ENCODE peak calls at places on chromosomes 6 and 20, in eight cellular contexts. One of them, this sample, is unnamed.

GRCh38 chr6:150395388-150396009 is 26.7 kb downstream of the IYD start:
- DNase-seq in A549: peak
- DNase-seq in D341Med: peak
- DNase-seq in right cardiac atrium: peak
- DNase-seq in activated T-helper 9 cell treated with anti-CD3 and anti-CD28 coated beads, Interleukin-2, amount 50 U/mL, for 16 hours: no peak
- DNase-seq in right atrium auricular region: no peak
- DNase-seq in RPMI8226: peak
- DNase-seq in esophagus squamous epithelium: no peak
- DNase-seq in this sample: peak

GRCh38 chr20:31990958-31991705 is 19.1 kb upstream of the CCM2L start:
- DNase-seq in RPMI8226: no peak
- DNase-seq in esophagus squamous epithelium: no peak
- DNase-seq in right cardiac atrium: no peak
- DNase-seq in activated T-helper 9 cell treated with anti-CD3 and anti-CD28 coated beads, Interleukin-2, amount 50 U/mL, for 16 hours: no peak
- DNase-seq in A549: no peak
- DNase-seq in right atrium auricular region: no peak
- DNase-seq in D341Med: no peak
- DNase-seq in this sample: no peak

GRCh38 chr6:17865798-17866725 is 121.4 kb downstream of the KIF13A start:
- DNase-seq in D341Med: no peak
- DNase-seq in A549: peak
- DNase-seq in activated T-helper 9 cell treated with anti-CD3 and anti-CD28 coated beads, Interleukin-2, amount 50 U/mL, for 16 hours: no peak
- DNase-seq in RPMI8226: no peak
- DNase-seq in right atrium auricular region: peak
- DNase-seq in right cardiac atrium: peak
- DNase-seq in esophagus squamous epithelium: no peak
- DNase-seq in this sample: peak

GRCh38 chr6:31580807-31581437 is 1.3 kb downstream of the LTB start:
- DNase-seq in activated T-helper 9 cell treated with anti-CD3 and anti-CD28 coated beads, Interleukin-2, amount 50 U/mL, for 16 hours: peak
- DNase-seq in A549: peak
- DNase-seq in right cardiac atrium: peak
- DNase-seq in right atrium auricular region: peak
- DNase-seq in D341Med: peak
- DNase-seq in RPMI8226: peak
- DNase-seq in esophagus squamous epithelium: no peak
- DNase-seq in this sample: no peak

GRCh38 chr6:80226699-80227098 is 120.2 kb downstream of the BCKDHB start:
- DNase-seq in right atrium auricular region: no peak
- DNase-seq in right cardiac atrium: no peak
- DNase-seq in D341Med: no peak
- DNase-seq in activated T-helper 9 cell treated with anti-CD3 and anti-CD28 coated beads, Interleukin-2, amount 50 U/mL, for 16 hours: no peak
- DNase-seq in RPMI8226: no peak
- DNase-seq in esophagus squamous epithelium: no peak
- DNase-seq in A549: no peak
- DNase-seq in this sample: no peak

GRCh38 chr6:101640131-101640530 is 246.6 kb downstream of the GRIK2 start:
- DNase-seq in right atrium auricular region: no peak
- DNase-seq in D341Med: no peak
- DNase-seq in right cardiac atrium: no peak
- DNase-seq in RPMI8226: no peak
- DNase-seq in esophagus squamous epithelium: no peak
- DNase-seq in activated T-helper 9 cell treated with anti-CD3 and anti-CD28 coated beads, Interleukin-2, amount 50 U/mL, for 16 hours: no peak
- DNase-seq in A549: no peak
- DNase-seq in this sample: no peak

GRCh38 chr20:63831696-63832686 is 927 bp upstream of the ZBTB46 start:
- DNase-seq in right atrium auricular region: no peak
- DNase-seq in D341Med: peak
- DNase-seq in right cardiac atrium: peak
- DNase-seq in esophagus squamous epithelium: no peak
- DNase-seq in A549: no peak
- DNase-seq in RPMI8226: no peak
- DNase-seq in activated T-helper 9 cell treated with anti-CD3 and anti-CD28 coated beads, Interleukin-2, amount 50 U/mL, for 16 hours: no peak
- DNase-seq in this sample: peak

GRCh38 chr6:159217595-159218275 is 48.5 kb downstream of the FNDC1 start:
- DNase-seq in right atrium auricular region: no peak
- DNase-seq in D341Med: peak
- DNase-seq in activated T-helper 9 cell treated with anti-CD3 and anti-CD28 coated beads, Interleukin-2, amount 50 U/mL, for 16 hours: no peak
- DNase-seq in right cardiac atrium: peak
- DNase-seq in esophagus squamous epithelium: no peak
- DNase-seq in RPMI8226: peak
- DNase-seq in A549: peak
- DNase-seq in this sample: no peak

GRCh38 chr20:43999848-44000247 is 85.2 kb downstream of the TOX2 start:
- DNase-seq in RPMI8226: no peak
- DNase-seq in right cardiac atrium: no peak
- DNase-seq in activated T-helper 9 cell treated with anti-CD3 and anti-CD28 coated beads, Interleukin-2, amount 50 U/mL, for 16 hours: no peak
- DNase-seq in A549: no peak
- DNase-seq in right atrium auricular region: no peak
- DNase-seq in D341Med: no peak
- DNase-seq in esophagus squamous epithelium: no peak
- DNase-seq in this sample: no peak

GRCh38 chr6:11609324-11610071 is 71.9 kb downstream of the TMEM170B start:
- DNase-seq in right atrium auricular region: peak
- DNase-seq in RPMI8226: no peak
- DNase-seq in esophagus squamous epithelium: no peak
- DNase-seq in A549: peak
- DNase-seq in activated T-helper 9 cell treated with anti-CD3 and anti-CD28 coated beads, Interleukin-2, amount 50 U/mL, for 16 hours: no peak
- DNase-seq in right cardiac atrium: peak
- DNase-seq in D341Med: no peak
- DNase-seq in this sample: peak

GRCh38 chr6:111721677-111722219 is 116.1 kb upstream of the TRAF3IP2 start:
- DNase-seq in RPMI8226: peak
- DNase-seq in activated T-helper 9 cell treated with anti-CD3 and anti-CD28 coated beads, Interleukin-2, amount 50 U/mL, for 16 hours: no peak
- DNase-seq in right cardiac atrium: no peak
- DNase-seq in right atrium auricular region: peak
- DNase-seq in esophagus squamous epithelium: no peak
- DNase-seq in D341Med: peak
- DNase-seq in A549: peak
- DNase-seq in this sample: no peak

GRCh38 chr6:30915591-30915946 is 1.5 kb downstream of the VARS2 start:
- DNase-seq in RPMI8226: peak
- DNase-seq in A549: peak
- DNase-seq in right cardiac atrium: no peak
- DNase-seq in activated T-helper 9 cell treated with anti-CD3 and anti-CD28 coated beads, Interleukin-2, amount 50 U/mL, for 16 hours: no peak
- DNase-seq in D341Med: peak
- DNase-seq in esophagus squamous epithelium: no peak
- DNase-seq in right atrium auricular region: no peak
- DNase-seq in this sample: peak

GRCh38 chr6:3151705-3152104 is 5.6 kb downstream of the TUBB2A start:
- DNase-seq in RPMI8226: no peak
- DNase-seq in right atrium auricular region: no peak
- DNase-seq in right cardiac atrium: no peak
- DNase-seq in activated T-helper 9 cell treated with anti-CD3 and anti-CD28 coated beads, Interleukin-2, amount 50 U/mL, for 16 hours: no peak
- DNase-seq in D341Med: peak
- DNase-seq in esophagus squamous epithelium: no peak
- DNase-seq in A549: no peak
- DNase-seq in this sample: no peak

GRCh38 chr20:57707849-57708693 is 1.7 kb downstream of the PMEPA1 start:
- DNase-seq in D341Med: no peak
- DNase-seq in esophagus squamous epithelium: no peak
- DNase-seq in right atrium auricular region: no peak
- DNase-seq in right cardiac atrium: no peak
- DNase-seq in RPMI8226: no peak
- DNase-seq in A549: no peak
- DNase-seq in activated T-helper 9 cell treated with anti-CD3 and anti-CD28 coated beads, Interleukin-2, amount 50 U/mL, for 16 hours: no peak
- DNase-seq in this sample: no peak

GRCh38 chr6:16596890-16597331 is 164.3 kb downstream of the ATXN1 start:
- DNase-seq in right cardiac atrium: no peak
- DNase-seq in activated T-helper 9 cell treated with anti-CD3 and anti-CD28 coated beads, Interleukin-2, amount 50 U/mL, for 16 hours: no peak
- DNase-seq in esophagus squamous epithelium: no peak
- DNase-seq in RPMI8226: no peak
- DNase-seq in D341Med: no peak
- DNase-seq in A549: no peak
- DNase-seq in right atrium auricular region: no peak
- DNase-seq in this sample: no peak

GRCh38 chr6:151425561-151425960 is 26.4 kb downstream of the RMND1 start:
- DNase-seq in RPMI8226: no peak
- DNase-seq in activated T-helper 9 cell treated with anti-CD3 and anti-CD28 coated beads, Interleukin-2, amount 50 U/mL, for 16 hours: no peak
- DNase-seq in D341Med: peak
- DNase-seq in esophagus squamous epithelium: no peak
- DNase-seq in right cardiac atrium: no peak
- DNase-seq in A549: no peak
- DNase-seq in right atrium auricular region: no peak
- DNase-seq in this sample: no peak

GRCh38 chr6:69719602-69720193 is 77.1 kb downstream of the LMBRD1 start:
- DNase-seq in D341Med: peak
- DNase-seq in RPMI8226: peak
- DNase-seq in activated T-helper 9 cell treated with anti-CD3 and anti-CD28 coated beads, Interleukin-2, amount 50 U/mL, for 16 hours: no peak
- DNase-seq in esophagus squamous epithelium: no peak
- DNase-seq in A549: peak
- DNase-seq in right atrium auricular region: no peak
- DNase-seq in right cardiac atrium: no peak
- DNase-seq in this sample: no peak

GRCh38 chr6:166929534-166930189 is 26.7 kb downstream of the RNASET2 start:
- DNase-seq in A549: no peak
- DNase-seq in right atrium auricular region: no peak
- DNase-seq in RPMI8226: no peak
- DNase-seq in activated T-helper 9 cell treated with anti-CD3 and anti-CD28 coated beads, Interleukin-2, amount 50 U/mL, for 16 hours: no peak
- DNase-seq in D341Med: no peak
- DNase-seq in esophagus squamous epithelium: no peak
- DNase-seq in right cardiac atrium: no peak
- DNase-seq in this sample: no peak

GRCh38 chr6:111980979-111981378 is 72.9 kb upstream of the CCN6 start:
- DNase-seq in D341Med: no peak
- DNase-seq in esophagus squamous epithelium: no peak
- DNase-seq in right cardiac atrium: peak
- DNase-seq in right atrium auricular region: no peak
- DNase-seq in A549: no peak
- DNase-seq in activated T-helper 9 cell treated with anti-CD3 and anti-CD28 coated beads, Interleukin-2, amount 50 U/mL, for 16 hours: no peak
- DNase-seq in RPMI8226: no peak
- DNase-seq in this sample: no peak

GRCh38 chr20:21512634-21513180 is 1.2 kb downstream of the NKX2-2 start:
- DNase-seq in esophagus squamous epithelium: no peak
- DNase-seq in A549: no peak
- DNase-seq in right atrium auricular region: no peak
- DNase-seq in activated T-helper 9 cell treated with anti-CD3 and anti-CD28 coated beads, Interleukin-2, amount 50 U/mL, for 16 hours: no peak
- DNase-seq in right cardiac atrium: no peak
- DNase-seq in D341Med: peak
- DNase-seq in RPMI8226: no peak
- DNase-seq in this sample: no peak

GRCh38 chr20:19212524-19213502 is at the start of gene SLC24A3:
- DNase-seq in esophagus squamous epithelium: no peak
- DNase-seq in right atrium auricular region: no peak
- DNase-seq in D341Med: peak
- DNase-seq in activated T-helper 9 cell treated with anti-CD3 and anti-CD28 coated beads, Interleukin-2, amount 50 U/mL, for 16 hours: no peak
- DNase-seq in RPMI8226: peak
- DNase-seq in A549: peak
- DNase-seq in right cardiac atrium: peak
- DNase-seq in this sample: no peak

GRCh38 chr6:117399924-117400323 is 25.8 kb downstream of the ROS1 start:
- DNase-seq in D341Med: no peak
- DNase-seq in A549: peak
- DNase-seq in activated T-helper 9 cell treated with anti-CD3 and anti-CD28 coated beads, Interleukin-2, amount 50 U/mL, for 16 hours: no peak
- DNase-seq in RPMI8226: no peak
- DNase-seq in right atrium auricular region: no peak
- DNase-seq in right cardiac atrium: no peak
- DNase-seq in esophagus squamous epithelium: no peak
- DNase-seq in this sample: no peak

This sample was measured in PC-9.